ENCODE peak calls at places on chromosomes 4 and X, in nine cellular contexts. X is T follicular helper cell; K is EL; J is T47D; C is HT1080; L is myocyte; U is ecto neural progenitor cell; R is CD14-positive monocyte; V is activated T-cell treated with anti-CD3 and anti-CD28 coated beads, Interleukin-2, amount 50 U/mL, for 48 hours. B is an unnamed sample.

GRCh38 chr4:169934794-169935400 is 91.3 kb downstream of the MFAP3L start:
- DNase-seq in X (no peak), K (no peak), J (no peak), C (no peak), L (no peak), U (no peak), R (no peak), V (no peak), B (no peak)

GRCh38 chrX:7083468-7084396 is 63.8 kb upstream of the STS start:
- DNase-seq in X (peak), K (peak), J (no peak), C (peak), L (peak), U (no peak), R (peak), V (peak), B (peak)

GRCh38 chrX:66625525-66625924 is 13.4 kb downstream of the EDA2R start:
- DNase-seq in X (no peak), K (no peak), J (no peak), C (no peak), L (peak), U (no peak), R (no peak), V (no peak), B (no peak)

GRCh38 chrX:3044196-3044595 is 2.9 kb downstream of the ARSF start:
- DNase-seq in X (no peak), K (no peak), J (no peak), C (no peak), L (no peak), U (no peak), R (no peak), V (no peak), B (no peak)

GRCh38 chr4:116752027-116752426 is 333.3 kb downstream of the TRAM1L1 start:
- DNase-seq in X (no peak), K (no peak), J (no peak), C (no peak), L (no peak), U (no peak), R (no peak), V (no peak), B (no peak)

GRCh38 chr4:8506373-8507250 is 66.0 kb downstream of the TRMT44 start:
- DNase-seq in X (no peak), K (peak), J (no peak), C (no peak), L (peak), U (peak), R (no peak), V (no peak), B (no peak)

GRCh38 chrX:1178580-1179057 is 33.8 kb downstream of the CRLF2 start:
- DNase-seq in X (no peak), K (peak), J (no peak), C (no peak), L (no peak), U (peak), R (no peak), V (peak), B (no peak)

GRCh38 chrX:154596290-154596929 is 11.5 kb downstream of the CTAG1A start:
- DNase-seq in X (no peak), K (peak), J (peak), C (peak), L (peak), U (peak), R (no peak), V (no peak), B (no peak)

GRCh38 chr4:185587444-185588161 is 52.3 kb upstream of the PDLIM3 start:
- DNase-seq in X (peak), K (no peak), J (no peak), C (no peak), L (peak), U (peak), R (no peak), V (peak), B (peak)

GRCh38 chr4:35966558-35966957 is 277.8 kb downstream of the ARAP2 start:
- DNase-seq in X (no peak), K (no peak), J (peak), C (no peak), L (no peak), U (no peak), R (no peak), V (no peak), B (no peak)

GRCh38 chrX:7216981-7217587 is 69.1 kb upstream of the PUDP start:
- DNase-seq in X (no peak), K (no peak), J (peak), C (no peak), L (no peak), U (no peak), R (no peak), V (no peak), B (no peak)

GRCh38 chr4:3571921-3572320 is 39.7 kb upstream of the LRPAP1 start:
- DNase-seq in X (no peak), K (no peak), J (no peak), C (no peak), L (no peak), U (no peak), R (no peak), V (no peak), B (no peak)

GRCh38 chr4:1488357-1488756 is 82.1 kb upstream of the NKX1-1 start:
- DNase-seq in X (no peak), K (no peak), J (no peak), C (no peak), L (no peak), U (no peak), R (peak), V (no peak), B (no peak)

GRCh38 chrX:49230500-49231232 is 2.5 kb downstream of the CACNA1F start:
- DNase-seq in X (peak), K (no peak), J (peak), C (no peak), L (no peak), U (peak), R (peak), V (peak), B (peak)

GRCh38 chrX:1491851-1492349 is 39.2 kb upstream of the ASMTL start:
- DNase-seq in X (no peak), K (peak), J (peak), C (no peak), L (peak), U (peak), R (no peak), V (peak), B (peak)

GRCh38 chr4:177441061-177441802 is 1.0 kb downstream of the AGA start:
- DNase-seq in X (no peak), K (peak), J (peak), C (no peak), L (no peak), U (no peak), R (peak), V (peak), B (peak)

GRCh38 chrX:146658379-146658778 is 151.2 kb upstream of the CXorf51B start:
- DNase-seq in X (no peak), K (no peak), J (no peak), C (no peak), L (no peak), U (no peak), R (no peak), V (no peak), B (no peak)

GRCh38 chrX:97267916-97268680 is 384.4 kb downstream of the RPA4 start:
- DNase-seq in X (no peak), K (no peak), J (no peak), C (no peak), L (no peak), U (no peak), R (no peak), V (no peak), B (no peak)

GRCh38 chr4:7955393-7955792 is 15.7 kb upstream of the AFAP1 start:
- DNase-seq in X (no peak), K (no peak), J (no peak), C (no peak), L (no peak), U (no peak), R (no peak), V (no peak), B (no peak)

GRCh38 chrX:13094780-13095425 is 50.5 kb upstream of the FAM9C start:
- DNase-seq in X (no peak), K (no peak), J (no peak), C (no peak), L (peak), U (no peak), R (no peak), V (no peak), B (no peak)

GRCh38 chrX:107602694-107603239 is 25.5 kb upstream of the PRPS1 start:
- DNase-seq in X (no peak), K (no peak), J (no peak), C (no peak), L (no peak), U (no peak), R (no peak), V (no peak), B (no peak)

GRCh38 chr4:188387134-188387791 is 248.0 kb downstream of the TRIML1 start:
- DNase-seq in X (no peak), K (no peak), J (peak), C (peak), L (peak), U (no peak), R (no peak), V (no peak), B (no peak)

GRCh38 chr4:159768011-159768410 is 665.1 kb downstream of the RAPGEF2 start:
- DNase-seq in X (no peak), K (peak), J (no peak), C (peak), L (peak), U (no peak), R (no peak), V (no peak), B (no peak)

GRCh38 chrX:153642655-153643430 is 4.2 kb upstream of the DUSP9 start:
- DNase-seq in X (no peak), K (no peak), J (no peak), C (no peak), L (no peak), U (no peak), R (no peak), V (no peak), B (no peak)

GRCh38 chr4:127204326-127204725 is 428.4 kb upstream of the INTU start:
- DNase-seq in X (no peak), K (no peak), J (no peak), C (no peak), L (no peak), U (no peak), R (no peak), V (no peak), B (no peak)

GRCh38 chrX:30653415-30654131 is at the start of gene GK:
- DNase-seq in X (peak), K (peak), J (peak), C (peak), L (peak), U (peak), R (no peak), V (no peak), B (no peak)

GRCh38 chr4:187090401-187090800 is 366.7 kb upstream of the FAT1 start:
- DNase-seq in X (no peak), K (peak), J (no peak), C (peak), L (no peak), U (no peak), R (no peak), V (no peak), B (no peak)

GRCh38 chr4:82145850-82146249 is 227.9 kb downstream of the HNRNPD start:
- DNase-seq in X (no peak), K (no peak), J (no peak), C (no peak), L (no peak), U (no peak), R (no peak), V (no peak), B (no peak)

GRCh38 chr4:67988986-67989385 is 25.7 kb upstream of the TMPRSS11A start:
- DNase-seq in X (no peak), K (no peak), J (no peak), C (no peak), L (no peak), U (no peak), R (no peak), V (no peak), B (no peak)

GRCh38 chr4:8215001-8215427 is 15.9 kb downstream of the SH3TC1 start:
- DNase-seq in X (no peak), K (peak), J (peak), C (peak), L (peak), U (no peak), R (no peak), V (no peak), B (no peak)

GRCh38 chr4:80027611-80028010 is 45.4 kb downstream of the ANTXR2 start:
- DNase-seq in X (no peak), K (no peak), J (no peak), C (no peak), L (no peak), U (no peak), R (no peak), V (no peak), B (no peak)

GRCh38 chr4:175823015-175823741 is 11.1 kb upstream of the GPM6A start:
- DNase-seq in X (no peak), K (no peak), J (no peak), C (no peak), L (no peak), U (no peak), R (no peak), V (no peak), B (no peak)

GRCh38 chr4:5452156-5452555 is 256.2 kb downstream of the EVC2 start:
- DNase-seq in X (no peak), K (no peak), J (no peak), C (no peak), L (no peak), U (no peak), R (no peak), V (no peak), B (no peak)

GRCh38 chrX:101958139-101958538 is 26.3 kb upstream of the ZMAT1 start:
- DNase-seq in X (no peak), K (peak), J (no peak), C (peak), L (no peak), U (no peak), R (no peak), V (no peak), B (no peak)

GRCh38 chr4:151676301-151676700 is 84.5 kb downstream of the GATB start:
- DNase-seq in X (no peak), K (peak), J (no peak), C (peak), L (peak), U (no peak), R (no peak), V (no peak), B (no peak)

GRCh38 chrX:68999351-68999750 is 165.9 kb downstream of the PJA1 start:
- DNase-seq in X (no peak), K (peak), J (no peak), C (peak), L (peak), U (no peak), R (no peak), V (no peak), B (no peak)

GRCh38 chrX:123648028-123648810 is 84.6 kb downstream of the THOC2 start:
- DNase-seq in X (peak), K (peak), J (no peak), C (no peak), L (no peak), U (peak), R (no peak), V (no peak), B (peak)

GRCh38 chr4:151530230-151530629 is 121.3 kb downstream of the FHIP1A start:
- DNase-seq in X (no peak), K (no peak), J (peak), C (peak), L (no peak), U (no peak), R (no peak), V (no peak), B (no peak)

GRCh38 chr4:4506961-4507360 is 34.9 kb downstream of the STX18 start:
- DNase-seq in X (no peak), K (no peak), J (no peak), C (no peak), L (no peak), U (no peak), R (no peak), V (no peak), B (no peak)

B was measured in activated naive CD8-positive, alpha-beta T cell treated with anti-CD3 and anti-CD28 coated beads, Interleukin-2, amount 50 U/mL, for 24 hours.